ENCODE peak calls at places on chromosome 1, in five cellular contexts. One of them, this sample, is unnamed.

GRCh38 chr1:17777330-17777729 is 22.2 kb downstream of the ACTL8 start:
- DNase-seq in upper lobe of right lung: no peak
- DNase-seq in fibroblast of the aortic adventitia: no peak
- DNase-seq in spleen: no peak
- DNase-seq in fibroblast of mammary gland: no peak
- DNase-seq in this sample: no peak

GRCh38 chr1:226829105-226829504 is 41.3 kb upstream of the PSEN2 start:
- DNase-seq in fibroblast of the aortic adventitia: no peak
- DNase-seq in upper lobe of right lung: no peak
- DNase-seq in spleen: no peak
- DNase-seq in fibroblast of mammary gland: no peak
- DNase-seq in this sample: no peak

GRCh38 chr1:54294846-54295245 is 94.9 kb downstream of the MRPL37 start:
- DNase-seq in spleen: no peak
- DNase-seq in upper lobe of right lung: no peak
- DNase-seq in fibroblast of the aortic adventitia: no peak
- DNase-seq in fibroblast of mammary gland: no peak
- DNase-seq in this sample: no peak

GRCh38 chr1:101088431-101088830 is 62.8 kb upstream of the DPH5 start:
- DNase-seq in spleen: no peak
- DNase-seq in upper lobe of right lung: no peak
- DNase-seq in fibroblast of the aortic adventitia: no peak
- DNase-seq in fibroblast of mammary gland: peak
- DNase-seq in this sample: no peak

GRCh38 chr1:8312235-8313218 is 5.4 kb upstream of the SLC45A1 start:
- DNase-seq in fibroblast of the aortic adventitia: no peak
- DNase-seq in fibroblast of mammary gland: no peak
- DNase-seq in spleen: no peak
- DNase-seq in upper lobe of right lung: no peak
- DNase-seq in this sample: no peak

GRCh38 chr1:246001821-246002220 is 505.3 kb downstream of the SMYD3 start:
- DNase-seq in spleen: no peak
- DNase-seq in fibroblast of mammary gland: peak
- DNase-seq in upper lobe of right lung: no peak
- DNase-seq in fibroblast of the aortic adventitia: peak
- DNase-seq in this sample: no peak

GRCh38 chr1:2777428-2778219 is 23.9 kb downstream of the TTC34 start:
- DNase-seq in spleen: peak
- DNase-seq in fibroblast of mammary gland: no peak
- DNase-seq in upper lobe of right lung: peak
- DNase-seq in fibroblast of the aortic adventitia: no peak
- DNase-seq in this sample: no peak

GRCh38 chr1:88801575-88802208 is 89.7 kb downstream of the GTF2B start:
- DNase-seq in fibroblast of mammary gland: peak
- DNase-seq in fibroblast of the aortic adventitia: peak
- DNase-seq in upper lobe of right lung: no peak
- DNase-seq in spleen: no peak
- DNase-seq in this sample: peak

GRCh38 chr1:247367786-247368342 is 36.2 kb upstream of the ZNF496 start:
- DNase-seq in spleen: no peak
- DNase-seq in fibroblast of the aortic adventitia: no peak
- DNase-seq in upper lobe of right lung: no peak
- DNase-seq in fibroblast of mammary gland: peak
- DNase-seq in this sample: peak

GRCh38 chr1:179095924-179096323 is 14.1 kb downstream of the TOR3A start:
- DNase-seq in upper lobe of right lung: no peak
- DNase-seq in spleen: no peak
- DNase-seq in fibroblast of mammary gland: no peak
- DNase-seq in fibroblast of the aortic adventitia: no peak
- DNase-seq in this sample: no peak

GRCh38 chr1:246355421-246356230 is 151.5 kb downstream of the SMYD3 start:
- DNase-seq in upper lobe of right lung: no peak
- DNase-seq in fibroblast of mammary gland: no peak
- DNase-seq in fibroblast of the aortic adventitia: no peak
- DNase-seq in spleen: no peak
- DNase-seq in this sample: no peak

GRCh38 chr1:206713070-206713469 is 28.4 kb downstream of the MAPKAPK2 start:
- DNase-seq in spleen: no peak
- DNase-seq in fibroblast of mammary gland: no peak
- DNase-seq in fibroblast of the aortic adventitia: no peak
- DNase-seq in upper lobe of right lung: peak
- DNase-seq in this sample: no peak

GRCh38 chr1:92365378-92366044 is 66.7 kb downstream of the RPAP2 start:
- DNase-seq in spleen: no peak
- DNase-seq in fibroblast of the aortic adventitia: no peak
- DNase-seq in upper lobe of right lung: no peak
- DNase-seq in fibroblast of mammary gland: no peak
- DNase-seq in this sample: no peak

GRCh38 chr1:91537281-91538069 is 36.8 kb downstream of the CDC7 start:
- DNase-seq in upper lobe of right lung: no peak
- DNase-seq in spleen: no peak
- DNase-seq in fibroblast of the aortic adventitia: peak
- DNase-seq in fibroblast of mammary gland: peak
- DNase-seq in this sample: peak

GRCh38 chr1:224565186-224565585 is 50.9 kb upstream of the CNIH3 start:
- DNase-seq in spleen: no peak
- DNase-seq in fibroblast of the aortic adventitia: peak
- DNase-seq in fibroblast of mammary gland: peak
- DNase-seq in upper lobe of right lung: no peak
- DNase-seq in this sample: peak

GRCh38 chr1:7738044-7738443 is 33.1 kb upstream of the VAMP3 start:
- DNase-seq in fibroblast of the aortic adventitia: no peak
- DNase-seq in upper lobe of right lung: no peak
- DNase-seq in fibroblast of mammary gland: no peak
- DNase-seq in spleen: no peak
- DNase-seq in this sample: no peak

GRCh38 chr1:234979316-234980223 is 149.1 kb downstream of the TOMM20 start:
- DNase-seq in fibroblast of mammary gland: no peak
- DNase-seq in fibroblast of the aortic adventitia: no peak
- DNase-seq in spleen: no peak
- DNase-seq in upper lobe of right lung: no peak
- DNase-seq in this sample: no peak

GRCh38 chr1:248850536-248851251 is 8.2 kb downstream of the ZNF692 start:
- DNase-seq in upper lobe of right lung: peak
- DNase-seq in fibroblast of mammary gland: no peak
- DNase-seq in fibroblast of the aortic adventitia: no peak
- DNase-seq in spleen: no peak
- DNase-seq in this sample: no peak

GRCh38 chr1:174689524-174689923 is 241.8 kb downstream of the GPR52 start:
- DNase-seq in spleen: no peak
- DNase-seq in upper lobe of right lung: no peak
- DNase-seq in fibroblast of mammary gland: no peak
- DNase-seq in fibroblast of the aortic adventitia: no peak
- DNase-seq in this sample: no peak

GRCh38 chr1:58573705-58574591 is 3.1 kb downstream of the TACSTD2 start:
- DNase-seq in upper lobe of right lung: no peak
- DNase-seq in fibroblast of the aortic adventitia: no peak
- DNase-seq in spleen: no peak
- DNase-seq in fibroblast of mammary gland: no peak
- DNase-seq in this sample: no peak

GRCh38 chr1:79193211-79194079 is 186.9 kb upstream of the ADGRL4 start:
- DNase-seq in fibroblast of the aortic adventitia: peak
- DNase-seq in upper lobe of right lung: no peak
- DNase-seq in fibroblast of mammary gland: peak
- DNase-seq in spleen: no peak
- DNase-seq in this sample: peak

GRCh38 chr1:118118469-118118868 is 66.6 kb downstream of the SPAG17 start:
- DNase-seq in fibroblast of the aortic adventitia: no peak
- DNase-seq in upper lobe of right lung: peak
- DNase-seq in spleen: no peak
- DNase-seq in fibroblast of mammary gland: no peak
- DNase-seq in this sample: no peak

GRCh38 chr1:41917051-41917530 is 1.6 kb downstream of the HIVEP3 start:
- DNase-seq in spleen: no peak
- DNase-seq in upper lobe of right lung: no peak
- DNase-seq in fibroblast of the aortic adventitia: no peak
- DNase-seq in fibroblast of mammary gland: no peak
- DNase-seq in this sample: no peak

GRCh38 chr1:41919764-41920397 is 1.2 kb upstream of the HIVEP3 start:
- DNase-seq in fibroblast of mammary gland: no peak
- DNase-seq in upper lobe of right lung: no peak
- DNase-seq in spleen: peak
- DNase-seq in fibroblast of the aortic adventitia: no peak
- DNase-seq in this sample: no peak

GRCh38 chr1:41919131-41919530 is 409 bp upstream of the HIVEP3 start:
- DNase-seq in upper lobe of right lung: no peak
- DNase-seq in fibroblast of the aortic adventitia: no peak
- DNase-seq in spleen: peak
- DNase-seq in fibroblast of mammary gland: no peak
- DNase-seq in this sample: no peak

GRCh38 chr1:41918450-41919043 is at the start of gene HIVEP3:
- DNase-seq in fibroblast of mammary gland: peak
- DNase-seq in spleen: no peak
- DNase-seq in upper lobe of right lung: no peak
- DNase-seq in fibroblast of the aortic adventitia: peak
- DNase-seq in this sample: peak

GRCh38 chr1:41917835-41918449 is 780 bp downstream of the HIVEP3 start:
- DNase-seq in fibroblast of the aortic adventitia: peak
- DNase-seq in spleen: peak
- DNase-seq in fibroblast of mammary gland: no peak
- DNase-seq in upper lobe of right lung: peak
- DNase-seq in this sample: peak
- H3K4me3 ChIP-seq in fibroblast of the aortic adventitia: peak
- H3K4me3 ChIP-seq in spleen: peak
- H3K4me3 ChIP-seq in fibroblast of mammary gland: peak
- H3K4me3 ChIP-seq in upper lobe of right lung: peak
- H3K4me3 ChIP-seq in this sample: peak

GRCh38 chr1:939511-940107 is 15.9 kb downstream of the SAMD11 start:
- DNase-seq in fibroblast of mammary gland: no peak
- DNase-seq in spleen: no peak
- DNase-seq in fibroblast of the aortic adventitia: no peak
- DNase-seq in upper lobe of right lung: no peak
- DNase-seq in this sample: no peak

GRCh38 chr1:936865-937264 is 13.1 kb downstream of the SAMD11 start:
- DNase-seq in spleen: no peak
- DNase-seq in upper lobe of right lung: no peak
- DNase-seq in fibroblast of the aortic adventitia: no peak
- DNase-seq in fibroblast of mammary gland: no peak
- DNase-seq in this sample: no peak

GRCh38 chr1:937521-937920 is 13.8 kb downstream of the SAMD11 start:
- DNase-seq in fibroblast of mammary gland: no peak
- DNase-seq in spleen: no peak
- DNase-seq in upper lobe of right lung: no peak
- DNase-seq in fibroblast of the aortic adventitia: no peak
- DNase-seq in this sample: no peak

GRCh38 chr1:938711-939504 is 15.2 kb downstream of the SAMD11 start:
- DNase-seq in upper lobe of right lung: no peak
- DNase-seq in fibroblast of the aortic adventitia: no peak
- DNase-seq in spleen: no peak
- DNase-seq in fibroblast of mammary gland: no peak
- DNase-seq in this sample: no peak

DNA sequence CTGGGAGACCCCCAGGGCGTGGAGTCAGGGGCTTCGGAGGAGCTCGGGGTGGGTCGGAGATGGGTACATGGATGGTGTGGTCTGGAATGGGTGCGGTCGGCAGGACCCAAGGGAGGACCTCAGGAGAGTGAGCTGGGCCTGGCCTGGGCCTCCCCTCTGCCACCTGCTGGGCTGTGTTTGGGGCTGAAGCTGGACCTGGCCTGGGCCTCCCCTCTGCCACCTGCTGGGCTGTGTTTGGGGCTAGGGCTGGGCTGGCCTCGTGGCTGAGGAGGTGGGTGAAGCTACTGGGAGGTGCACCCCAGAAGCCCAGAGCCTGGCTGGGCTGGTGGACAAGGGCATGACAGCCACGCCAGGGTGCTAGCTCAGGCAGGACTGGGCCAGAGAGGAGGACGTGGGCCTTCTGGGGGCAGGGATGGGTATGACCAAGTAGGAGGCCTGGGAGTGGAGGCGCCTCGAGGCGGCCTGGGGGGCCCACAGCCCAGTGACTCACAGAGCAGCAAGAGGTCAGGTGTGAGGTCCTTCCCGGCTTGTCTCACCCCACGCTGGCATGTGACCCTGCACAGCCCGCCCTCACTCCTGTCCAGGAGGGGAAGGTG is 14.5 kb downstream of the SAMD11 start:
- DNase-seq in spleen: no peak
- DNase-seq in fibroblast of the aortic adventitia: peak
- DNase-seq in upper lobe of right lung: no peak
- DNase-seq in fibroblast of mammary gland: no peak
- DNase-seq in this sample: peak
- TF ChIP-seq CTCF in spleen: peak
- TF ChIP-seq CTCF in fibroblast of the aortic adventitia: peak
- TF ChIP-seq CTCF in upper lobe of right lung: peak
- TF ChIP-seq CTCF in fibroblast of mammary gland: peak
- TF ChIP-seq CTCF in this sample: peak

DNA sequence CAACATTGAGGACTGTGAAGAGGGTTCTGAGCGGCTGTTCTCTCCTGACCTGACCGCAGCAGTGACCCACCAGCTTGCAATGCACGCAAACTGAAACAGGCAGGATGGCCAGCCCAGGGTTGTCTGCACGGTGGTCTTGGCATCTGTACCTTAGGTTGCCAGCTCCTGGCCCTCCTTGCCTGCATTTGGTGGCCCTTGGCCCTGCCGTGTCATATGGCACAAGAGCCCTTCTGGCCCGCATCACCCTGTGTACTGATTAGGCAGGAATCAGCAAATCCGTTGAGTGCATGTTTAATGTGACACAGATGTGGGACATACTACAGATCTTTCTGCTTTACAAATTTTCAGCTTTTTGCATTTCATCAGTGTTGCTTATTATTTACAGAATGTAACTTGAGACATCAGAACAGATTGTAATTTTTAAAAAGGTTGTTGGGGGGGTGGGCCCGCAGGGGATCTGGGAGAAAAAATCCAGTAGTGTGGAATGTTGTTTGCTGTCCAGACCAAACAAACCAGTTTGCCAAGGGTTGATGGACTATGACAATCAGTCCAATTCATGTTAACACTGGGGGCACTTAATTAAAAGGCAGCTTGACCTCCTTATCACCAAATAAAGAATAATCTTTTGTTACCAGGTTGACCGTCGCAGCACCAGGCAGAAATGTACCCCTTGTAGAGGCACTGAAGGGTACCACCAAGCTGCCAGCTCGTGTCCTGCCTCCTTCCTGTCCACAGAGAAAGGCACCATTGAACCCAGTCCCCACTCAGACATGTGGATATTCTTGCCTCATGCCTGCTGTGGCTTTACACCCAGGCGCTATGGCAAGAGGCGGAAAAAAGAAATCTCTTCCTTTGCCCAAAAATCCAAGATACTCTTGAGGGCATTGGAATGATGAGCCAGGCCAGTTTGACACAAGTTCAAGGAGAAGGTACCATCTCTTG is 132.5 kb downstream of the DHRS3 start:
- DNase-seq in fibroblast of mammary gland: peak
- DNase-seq in upper lobe of right lung: no peak
- DNase-seq in spleen: no peak
- DNase-seq in fibroblast of the aortic adventitia: peak
- DNase-seq in this sample: no peak
- H3K4me3 ChIP-seq in fibroblast of mammary gland: no peak
- H3K4me3 ChIP-seq in upper lobe of right lung: no peak
- H3K4me3 ChIP-seq in spleen: no peak
- H3K4me3 ChIP-seq in fibroblast of the aortic adventitia: no peak
- H3K4me3 ChIP-seq in this sample: no peak

DNA sequence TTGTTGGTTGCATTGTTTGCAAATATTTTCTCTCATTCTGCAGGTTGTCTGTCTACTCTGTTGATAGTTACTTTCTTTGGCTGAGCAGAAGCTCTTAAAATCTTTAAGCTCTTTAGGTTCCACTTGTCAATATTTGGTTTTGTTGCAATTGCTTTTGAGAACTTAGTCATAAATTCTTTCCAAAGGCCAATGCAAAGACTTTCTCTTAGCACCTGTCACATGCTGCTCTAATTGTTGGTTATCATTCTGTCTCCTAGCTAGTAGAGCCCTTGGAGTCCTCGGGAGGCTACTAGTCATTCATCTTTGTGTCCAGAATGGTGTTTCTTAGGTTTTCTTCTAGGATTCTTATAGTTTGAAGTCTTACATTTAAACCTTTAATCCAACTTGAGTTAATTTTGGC is 312.7 kb upstream of the PROX1 start:
- DNase-seq in fibroblast of the aortic adventitia: no peak
- DNase-seq in upper lobe of right lung: no peak
- DNase-seq in spleen: no peak
- DNase-seq in fibroblast of mammary gland: no peak
- DNase-seq in this sample: no peak
- TF ChIP-seq CTCF in fibroblast of the aortic adventitia: no peak
- TF ChIP-seq CTCF in upper lobe of right lung: no peak
- TF ChIP-seq CTCF in spleen: no peak
- TF ChIP-seq CTCF in fibroblast of mammary gland: no peak
- TF ChIP-seq CTCF in this sample: no peak

This sample was measured in fibroblast of pulmonary artery.